ENCODE peak calls at places on chromosomes 2 and 18, in five cellular contexts. A is neural progenitor cell, Z is PC-9, O is OCI-LY7, C is psoas muscle. R is an unnamed sample.

GRCh38 chr2:25331686-25332365 is 9.9 kb downstream of the DNMT3A start:
- DNase-seq in A (no peak), Z (peak), O (no peak), C (peak), R (no peak)

GRCh38 chr2:134681201-134681600 is 37.6 kb downstream of the TMEM163 start:
- DNase-seq in A (no peak), Z (no peak), O (no peak), C (no peak), R (no peak)

GRCh38 chr2:96116879-96117533 is 635 bp upstream of the ADRA2B start:
- DNase-seq in A (peak), Z (no peak), O (peak), C (peak), R (peak)

GRCh38 chr2:27378096-27378808 is 2.3 kb downstream of the ZNF513 start:
- DNase-seq in A (peak), Z (no peak), O (no peak), C (peak), R (peak)

GRCh38 chr2:177808984-177809809 is 263.4 kb downstream of the PDE11A start:
- DNase-seq in A (no peak), Z (no peak), O (no peak), C (no peak), R (no peak)

GRCh38 chr2:16608661-16609643 is 56.7 kb downstream of the CYRIA start:
- DNase-seq in A (peak), Z (peak), O (peak), C (peak), R (peak)

GRCh38 chr18:44651453-44651852 is 29.2 kb upstream of the SETBP1 start:
- DNase-seq in A (no peak), Z (peak), O (no peak), C (no peak), R (no peak)

GRCh38 chr2:86235196-86235980 is 36.1 kb downstream of the MRPL35 start:
- DNase-seq in A (peak), Z (no peak), O (no peak), C (no peak), R (no peak)

GRCh38 chr2:110816404-110817365 is 84.3 kb downstream of the ACOXL start:
- DNase-seq in A (no peak), Z (no peak), O (peak), C (peak), R (no peak)

GRCh38 chr2:196959291-196959690 is 32.8 kb upstream of the PGAP1 start:
- DNase-seq in A (no peak), Z (no peak), O (no peak), C (no peak), R (no peak)

GRCh38 chr18:32577561-32577960 is 106.9 kb upstream of the GAREM1 start:
- DNase-seq in A (no peak), Z (no peak), O (no peak), C (no peak), R (no peak)

GRCh38 chr18:55452123-55452611 is 135.8 kb downstream of the TCF4 start:
- DNase-seq in A (no peak), Z (no peak), O (no peak), C (no peak), R (no peak)

GRCh38 chr2:215435261-215435808 is 533 bp downstream of the FN1 start:
- DNase-seq in A (peak), Z (no peak), O (no peak), C (peak), R (peak)

GRCh38 chr18:10033038-10033437 is 119.2 kb downstream of the VAPA start:
- DNase-seq in A (no peak), Z (no peak), O (no peak), C (no peak), R (no peak)

GRCh38 chr2:23777857-23778256 is 149.1 kb downstream of the ATAD2B start:
- DNase-seq in A (no peak), Z (peak), O (no peak), C (no peak), R (no peak)

GRCh38 chr2:49490710-49491109 is 336.4 kb upstream of the FSHR start:
- DNase-seq in A (peak), Z (no peak), O (peak), C (no peak), R (peak)

GRCh38 chr2:227455200-227455599 is 16.8 kb upstream of the AGFG1 start:
- DNase-seq in A (no peak), Z (peak), O (no peak), C (no peak), R (no peak)

GRCh38 chr2:1709970-1710560 is 34.2 kb downstream of the PXDN start:
- DNase-seq in A (no peak), Z (no peak), O (no peak), C (no peak), R (no peak)

GRCh38 chr2:146984014-146984413 is 860.8 kb upstream of the ACVR2A start:
- DNase-seq in A (no peak), Z (no peak), O (no peak), C (no peak), R (no peak)

GRCh38 chr2:109516445-109517117 is 97.2 kb downstream of the SEPTIN10 start:
- DNase-seq in A (peak), Z (no peak), O (no peak), C (no peak), R (peak)

GRCh38 chr2:47783491-47784330 is 766 bp downstream of the MSH6 start:
- DNase-seq in A (peak), Z (peak), O (peak), C (peak), R (peak)

GRCh38 chr2:121239969-121240368 is 45.0 kb downstream of the TFCP2L1 start:
- DNase-seq in A (no peak), Z (no peak), O (no peak), C (no peak), R (no peak)

GRCh38 chr2:119223521-119224390 is at the start of gene STEAP3:
- DNase-seq in A (peak), Z (peak), O (no peak), C (peak), R (peak)

GRCh38 chr18:79799619-79800352 is 2.0 kb downstream of the KCNG2 start:
- DNase-seq in A (no peak), Z (no peak), O (peak), C (no peak), R (no peak)

GRCh38 chr2:218166791-218167190 is at the start of gene CXCR1:
- DNase-seq in A (no peak), Z (peak), O (peak), C (no peak), R (no peak)

GRCh38 chr2:223797811-223798721 is 39.3 kb downstream of the AP1S3 start:
- DNase-seq in A (peak), Z (peak), O (peak), C (no peak), R (no peak)

GRCh38 chr2:191569025-191569424 is 108.9 kb upstream of the NABP1 start:
- DNase-seq in A (peak), Z (no peak), O (no peak), C (no peak), R (no peak)

GRCh38 chr2:54497738-54498680 is 41.9 kb downstream of the SPTBN1 start:
- DNase-seq in A (peak), Z (no peak), O (peak), C (no peak), R (no peak)

GRCh38 chr2:184577056-184577455 is 21.3 kb upstream of the ZNF804A start:
- DNase-seq in A (no peak), Z (no peak), O (no peak), C (no peak), R (no peak)

GRCh38 chr2:126658910-126659613 is 3.1 kb downstream of the GYPC start:
- DNase-seq in A (no peak), Z (no peak), O (peak), C (peak), R (no peak)
- TF ChIP-seq CTCF in A (no peak), Z (no peak), O (peak), C (no peak), R (no peak)

GRCh38 chr2:229350928-229351327 is 79.8 kb upstream of the PID1 start:
- DNase-seq in A (no peak), Z (no peak), O (no peak), C (no peak), R (no peak)
- TF ChIP-seq CTCF in A (no peak), Z (peak), O (no peak), C (no peak), R (no peak)

GRCh38 chr2:113756088-113757058 is at the start of gene SLC35F5:
- DNase-seq in A (peak), Z (peak), O (peak), C (peak), R (peak)
- TF ChIP-seq CTCF in A (peak), Z (no peak), O (no peak), C (no peak), R (no peak)

GRCh38 chr2:205903549-205904129 is 182.3 kb downstream of the INO80D start:
- DNase-seq in A (peak), Z (no peak), O (peak), C (no peak), R (peak)
- TF ChIP-seq CTCF in A (peak), Z (peak), O (peak), C (peak), R (peak)

DNA sequence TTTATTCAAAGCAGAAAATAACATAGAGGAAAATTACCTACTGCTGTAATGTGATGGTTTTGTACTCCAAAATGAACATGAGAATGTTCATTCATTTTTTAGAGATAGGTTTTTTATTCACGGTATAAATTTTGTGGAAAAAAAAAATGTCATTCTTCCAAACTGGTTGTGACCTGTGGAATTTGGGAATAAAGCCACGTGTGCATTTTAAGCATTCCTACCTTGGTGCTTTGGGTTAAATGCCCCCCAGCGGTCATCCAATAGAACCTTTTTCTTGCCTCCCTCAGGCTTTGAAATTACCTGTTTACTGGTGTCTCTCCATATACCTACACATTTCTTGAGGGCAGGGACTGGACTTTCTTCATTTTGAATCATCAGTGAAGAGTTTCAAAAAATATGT is 740.7 kb downstream of the DPP10 start:
- DNase-seq in A (peak), Z (no peak), O (no peak), C (no peak), R (no peak)
- TF ChIP-seq CTCF in A (peak), Z (no peak), O (no peak), C (no peak), R (no peak)

GRCh38 chr2:9770308-9771100 is 72.8 kb upstream of the TAF1B start:
- DNase-seq in A (peak), Z (peak), O (peak), C (peak), R (peak)
- TF ChIP-seq CTCF in A (peak), Z (peak), O (peak), C (peak), R (peak)

DNA sequence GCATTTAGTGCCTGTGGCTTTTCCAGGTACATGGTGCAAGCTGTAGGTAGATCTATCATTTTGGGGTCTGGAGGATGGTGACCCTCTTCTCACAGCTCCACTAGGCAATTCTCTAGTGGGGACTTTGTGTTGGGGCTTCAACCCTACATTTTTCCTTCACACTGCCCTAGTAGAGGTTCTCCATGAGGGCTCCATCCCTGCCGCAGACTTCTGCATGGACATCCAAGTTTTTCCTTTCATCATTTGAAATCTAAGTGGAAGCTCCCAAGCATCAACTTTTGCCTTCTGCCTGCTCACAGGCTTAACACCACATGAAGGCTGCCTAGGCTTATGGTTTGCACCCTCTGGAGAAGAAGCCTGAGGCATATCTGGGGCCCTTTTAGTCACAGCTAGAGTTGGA is 492.7 kb downstream of the PIK3C3 start:
- DNase-seq in A (no peak), Z (no peak), O (peak), C (no peak), R (no peak)
- TF ChIP-seq CTCF in A (no peak), Z (no peak), O (no peak), C (no peak), R (no peak)

GRCh38 chr2:30641765-30642341 is 165.4 kb downstream of the CAPN13 start:
- DNase-seq in A (no peak), Z (no peak), O (no peak), C (no peak), R (no peak)
- TF ChIP-seq CTCF in A (no peak), Z (no peak), O (no peak), C (no peak), R (no peak)